ENCODE peak calls at places on chromosomes 13 and 19, in seven cellular contexts. I is cardiac muscle cell, R is fibroblast of lung, N is body of pancreas, X is stomach, E is thoracic aorta, V is IMR-90. Y is an unnamed sample.

GRCh38 chr19:33241530-33242101 is 16.0 kb upstream of the SLC7A10 start:
- DNase-seq in N (peak; percentile 28), V (no peak), E (no peak), X (peak; percentile 31), I (no peak), R (peak; percentile 10), Y (peak; percentile 33)

GRCh38 chr13:23770428-23770827 is 118.8 kb downstream of the MIPEP start:
- DNase-seq in X (no peak), E (no peak), I (no peak), N (no peak), R (no peak), V (no peak), Y (no peak)

GRCh38 chr19:50629801-50630200 is 9.9 kb downstream of the SYT3 start:
- DNase-seq in R (no peak), N (no peak), I (no peak), X (no peak), V (no peak), E (no peak), Y (no peak)

GRCh38 chr13:33233547-33233946 is 52.0 kb downstream of the STARD13 start:
- DNase-seq in N (peak; percentile 42), R (no peak), V (no peak), X (no peak), I (no peak), E (no peak), Y (no peak)

GRCh38 chr13:54206601-54207000 is 1178.0 kb downstream of the OLFM4 start:
- DNase-seq in R (no peak), X (no peak), N (no peak), E (no peak), I (no peak), V (no peak), Y (no peak)

GRCh38 chr19:56477429-56478338 is 539 bp upstream of the ZNF667 start:
- DNase-seq in E (peak; percentile 46), X (peak; percentile 59), V (peak; percentile 91), N (peak; percentile 89), I (peak; percentile 81), R (peak; percentile 93), Y (peak; percentile 73)

GRCh38 chr13:48942131-48942530 is 33.6 kb upstream of the FNDC3A start:
- DNase-seq in V (peak; percentile 75), R (peak; percentile 75), X (no peak), N (no peak), E (no peak), I (no peak), Y (no peak)

GRCh38 chr13:93480553-93481106 is 254.0 kb downstream of the GPC6 start:
- DNase-seq in E (no peak), R (no peak), V (no peak), N (no peak), I (no peak), X (no peak), Y (no peak)

GRCh38 chr19:11737964-11738745 is 591 bp downstream of the ZNF823 start:
- DNase-seq in R (peak; percentile 26), V (peak; percentile 12), I (peak; percentile 64), E (peak; percentile 2), N (peak; percentile 82), X (peak; percentile 82), Y (peak; percentile 84)

GRCh38 chr13:95643471-95643813 is 1.1 kb downstream of the DZIP1 start:
- DNase-seq in V (peak; percentile 43), N (no peak), I (peak; percentile 37), R (peak; percentile 56), X (no peak), E (no peak), Y (no peak)

GRCh38 chr19:8702350-8702749 is 3.8 kb upstream of the ACTL9 start:
- DNase-seq in I (no peak), N (no peak), E (no peak), V (no peak), X (no peak), R (no peak), Y (no peak)

GRCh38 chr13:66409542-66409941 is 820.6 kb downstream of the PCDH9 start:
- DNase-seq in N (no peak), I (no peak), E (no peak), R (no peak), X (no peak), V (no peak), Y (no peak)

GRCh38 chr19:55248704-55249103 is 10.1 kb downstream of the PPP6R1 start:
- DNase-seq in R (no peak), X (no peak), V (no peak), E (no peak), I (no peak), N (no peak), Y (no peak)

GRCh38 chr19:6357995-6358394 is 3.3 kb upstream of the CLPP start:
- DNase-seq in I (no peak), V (no peak), E (no peak), X (no peak), R (no peak), N (no peak), Y (no peak)

GRCh38 chr19:46904114-46905060 is 43.6 kb downstream of the ARHGAP35 start:
- DNase-seq in X (no peak), E (no peak), R (peak; percentile 88), N (peak; percentile 23), I (no peak), V (peak; percentile 71), Y (no peak)

GRCh38 chr19:48636859-48637448 is at the start of gene DBP:
- DNase-seq in R (no peak), E (no peak), V (no peak), X (peak; percentile 45), I (peak; percentile 69), N (peak; percentile 65), Y (peak; percentile 62)

GRCh38 chr19:1752009-1752756 is 1.1 kb upstream of the ONECUT3 start:
- DNase-seq in E (no peak), R (no peak), V (no peak), X (no peak), N (no peak), I (no peak), Y (no peak)

GRCh38 chr13:43783820-43784219 is 3.0 kb downstream of the ENOX1 start:
- DNase-seq in V (peak; percentile 8), E (no peak), I (no peak), R (peak; percentile 16), N (peak; percentile 43), X (no peak), Y (no peak)

GRCh38 chr13:108154421-108154858 is 60.9 kb downstream of the LIG4 start:
- DNase-seq in X (peak; percentile 64), N (peak; percentile 71), E (no peak), I (peak; percentile 86), V (no peak), R (peak; percentile 18), Y (peak; percentile 61)

GRCh38 chr19:17079710-17080440 is 4.3 kb downstream of the MYO9B start:
- DNase-seq in X (peak; percentile 74), R (peak; percentile 99), I (peak; percentile 13), N (peak; percentile 65), V (peak; percentile 99), E (peak; percentile 82), Y (peak; percentile 75)

GRCh38 chr19:46180701-46181385 is 32.8 kb downstream of the IGFL2 start:
- DNase-seq in X (no peak), N (no peak), V (peak; percentile 22), R (peak; percentile 86), I (no peak), E (no peak), Y (no peak)

GRCh38 chr19:45883586-45883880 is 2.4 kb downstream of the IRF2BP1 start:
- DNase-seq in N (no peak), X (no peak), R (no peak), E (no peak), V (no peak), I (no peak), Y (no peak)

GRCh38 chr13:51869921-51870320 is 8.2 kb downstream of the CCDC70 start:
- DNase-seq in I (no peak), N (no peak), V (no peak), R (no peak), E (no peak), X (no peak), Y (no peak)
- TF ChIP-seq CTCF in I (no peak), N (no peak), V (no peak), R (no peak), E (no peak), X (no peak), Y (no peak)

DNA sequence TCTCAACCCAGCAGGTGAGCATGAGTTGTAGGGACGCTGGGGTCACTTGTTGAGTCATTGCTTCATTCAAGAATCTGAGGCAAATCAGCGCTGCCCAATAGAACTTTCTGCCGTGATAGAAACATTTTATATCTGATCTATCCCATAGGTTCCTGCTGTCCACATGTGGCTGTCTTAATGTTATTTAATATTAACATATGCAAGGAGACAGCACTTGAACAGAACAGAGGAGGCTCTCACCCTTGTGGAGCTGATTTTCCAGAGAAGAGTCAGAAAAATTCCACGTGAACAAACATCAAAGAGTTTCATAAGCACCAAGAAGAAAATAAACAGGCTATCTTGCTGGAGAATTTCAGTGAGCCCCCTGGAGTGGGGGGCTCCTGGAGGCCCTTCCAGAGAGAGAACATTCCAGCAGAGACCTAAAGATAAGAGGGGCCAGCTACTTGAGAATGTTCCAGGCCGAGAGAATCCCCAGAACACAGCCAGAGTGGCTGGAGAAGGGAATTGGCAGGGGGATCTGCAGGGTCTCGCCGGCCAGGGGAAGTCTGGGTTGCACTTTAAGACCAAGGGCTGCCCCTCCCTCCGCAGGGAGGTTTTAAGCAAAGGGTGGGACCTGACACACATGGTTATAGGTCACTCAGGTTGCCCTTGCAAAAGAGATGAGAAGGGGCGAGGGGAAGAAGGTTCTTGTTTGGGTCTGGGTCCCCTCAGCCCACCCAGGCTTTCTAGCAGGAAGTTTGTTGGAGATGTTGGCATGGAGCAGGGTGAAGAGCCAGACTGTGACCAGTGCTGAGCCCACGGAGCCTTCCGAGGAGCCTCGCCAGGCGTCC is 135.7 kb downstream of the CRYL1 start:
- DNase-seq in E (no peak), R (no peak), X (no peak), N (no peak), I (peak; percentile 57), V (no peak), Y (no peak)
- H3K27ac ChIP-seq in E (no peak overlapping the region), R (no peak overlapping the region), X (no peak overlapping the region), N (no peak overlapping the region), I (peak overlapping the region; percentile 92), V (no peak overlapping the region), Y (no peak overlapping the region)

GRCh38 chr19:28655054-28655453 is 557.9 kb downstream of the UQCRFS1 start:
- DNase-seq in I (no peak), N (no peak), E (no peak), R (no peak), V (no peak), X (no peak), Y (no peak)
- H3K4me3 ChIP-seq in I (no peak overlapping the region), N (no peak overlapping the region), E (no peak overlapping the region), R (no peak overlapping the region), V (no peak overlapping the region), X (no peak overlapping the region), Y (no peak overlapping the region)

GRCh38 chr19:31678421-31678820 is 329.2 kb upstream of the TSHZ3 start:
- DNase-seq in R (peak; percentile 20), X (no peak), I (no peak), E (no peak), V (no peak), N (no peak), Y (no peak)

GRCh38 chr19:31674503-31675186 is 325.4 kb upstream of the TSHZ3 start:
- DNase-seq in X (no peak), V (peak; percentile 47), R (peak; percentile 89), I (no peak), E (no peak), N (no peak), Y (no peak)

GRCh38 chr19:31675187-31675913 is 326.1 kb upstream of the TSHZ3 start:
- DNase-seq in R (peak; percentile 94), I (no peak), V (peak; percentile 59), E (no peak), X (no peak), N (no peak), Y (no peak)

GRCh38 chr19:31670931-31671330 is 321.7 kb upstream of the TSHZ3 start:
- DNase-seq in R (no peak), V (no peak), X (no peak), E (no peak), N (no peak), I (no peak), Y (no peak)

GRCh38 chr19:31676271-31677004 is 327.2 kb upstream of the TSHZ3 start:
- DNase-seq in X (no peak), I (peak; percentile 10), V (no peak), R (peak; percentile 22), N (no peak), E (no peak), Y (no peak)
- TF ChIP-seq CTCF in X (no peak), I (peak; percentile 25), V (no peak), R (peak; percentile 10), N (peak; percentile 3), E (no peak), Y (no peak)

Y was measured in transverse colon.